ENCODE peak calls at places on chromosomes 7 and 10, in nine cellular contexts. D, G, E, N, Q, X, I, B and M are unnamed samples.

GRCh38 chr10:64175271-64175962 is 654.2 kb downstream of the REEP3 start:
- DNase-seq in N (no peak), I (no peak), Q (no peak), G (no peak), X (no peak), E (no peak), D (no peak), B (no peak), M (no peak)

GRCh38 chr7:116809636-116810266 is 52.6 kb upstream of the CAPZA2 start:
- DNase-seq in N (peak; percentile 67), I (peak; percentile 87), Q (no peak), X (peak; percentile 68), B (peak; percentile 85), G (peak; percentile 87), D (no peak), E (no peak), M (no peak)

GRCh38 chr7:78326870-78327269 is 528.3 kb downstream of the PHTF2 start:
- DNase-seq in G (no peak), Q (no peak), E (no peak), I (no peak), B (no peak), N (no peak), X (no peak), D (no peak), M (no peak)

GRCh38 chr7:1944619-1945210 is 274.6 kb downstream of the ELFN1 start:
- DNase-seq in B (no peak), G (no peak), I (no peak), E (no peak), D (no peak), X (no peak), N (no peak), Q (peak; percentile 10), M (no peak)

GRCh38 chr10:78333362-78334143 is 299.9 kb downstream of the RPS24 start:
- DNase-seq in E (no peak), X (no peak), N (no peak), I (no peak), D (no peak), G (no peak), B (no peak), Q (no peak), M (no peak)

GRCh38 chr10:22753786-22754185 is 39.4 kb upstream of the PIP4K2A start:
- DNase-seq in G (no peak), X (no peak), E (no peak), D (no peak), I (peak; percentile 73), Q (no peak), N (no peak), B (no peak), M (no peak)

GRCh38 chr7:41886906-41887311 is 184.0 kb upstream of the INHBA start:
- DNase-seq in I (no peak), Q (peak; percentile 84), E (no peak), B (peak; percentile 97), X (peak; percentile 88), D (no peak), N (no peak), G (peak; percentile 52), M (no peak)

GRCh38 chr7:30893357-30893756 is 18.3 kb upstream of the AQP1 start:
- DNase-seq in D (no peak), G (no peak), X (peak; percentile 16), I (peak; percentile 94), N (no peak), Q (no peak), E (no peak), B (peak; percentile 12), M (no peak)

GRCh38 chr10:49611815-49612512 is 1.9 kb downstream of the SLC18A3 start:
- DNase-seq in Q (no peak), G (no peak), N (no peak), B (no peak), E (no peak), I (no peak), X (no peak), D (no peak), M (no peak)

GRCh38 chr7:17302575-17303142 is 4.2 kb downstream of the AHR start:
- DNase-seq in X (peak; percentile 59), N (peak; percentile 43), B (peak; percentile 45), I (peak; percentile 86), G (peak; percentile 66), E (no peak), D (no peak), Q (no peak), M (no peak)

GRCh38 chr10:82089327-82089726 is 214.3 kb downstream of the NRG3 start:
- DNase-seq in G (no peak), N (no peak), B (no peak), Q (no peak), E (no peak), D (no peak), I (no peak), X (no peak), M (no peak)

GRCh38 chr7:51325937-51326336 is 9.3 kb upstream of the COBL start:
- DNase-seq in X (no peak), N (no peak), Q (no peak), D (no peak), B (no peak), G (no peak), E (no peak), I (no peak), M (no peak)

GRCh38 chr10:105855791-105856190 is 1214.7 kb downstream of the SORCS3 start:
- DNase-seq in Q (no peak), N (no peak), X (no peak), E (no peak), G (no peak), D (no peak), B (no peak), I (no peak), M (no peak)

GRCh38 chr10:21145751-21146445 is 248.8 kb upstream of the NEBL start:
- DNase-seq in E (no peak), B (no peak), X (no peak), I (no peak), G (no peak), Q (no peak), D (no peak), N (no peak), M (no peak)

GRCh38 chr7:132393789-132394261 is 182.4 kb downstream of the PLXNA4 start:
- DNase-seq in E (no peak), D (no peak), N (no peak), I (no peak), G (no peak), X (peak; percentile 2), Q (peak; percentile 58), B (no peak), M (no peak)

GRCh38 chr10:43131256-43131655 is 7.0 kb upstream of the CSGALNACT2 start:
- DNase-seq in Q (no peak), N (no peak), X (no peak), D (peak; percentile 7), E (no peak), I (no peak), B (no peak), G (no peak), M (no peak)